ENCODE peak calls at places on chromosome X, in ten cellular contexts. K, D, C, M, R, T, P, Z, S and A are unnamed samples.

GRCh38 chrX:64229145-64229544 is 1.3 kb downstream of the ASB12 start:
- DNase-seq in K (no peak), D (no peak), C (no peak), M (no peak), R (no peak), T (no peak), P (no peak), Z (no peak), S (no peak), A (no peak)

GRCh38 chrX:44705817-44706551 is 137.8 kb upstream of the DUSP21 start:
- DNase-seq in K (no peak), D (no peak), C (no peak), M (no peak), R (no peak), T (no peak), P (no peak), Z (no peak), S (no peak), A (no peak)

GRCh38 chrX:149497626-149498025 is 7.5 kb downstream of the IDS start:
- DNase-seq in K (no peak), D (no peak), C (no peak), M (no peak), R (no peak), T (no peak), P (no peak), Z (no peak), S (peak; percentile 87), A (no peak)

GRCh38 chrX:134623293-134624045 is 34.8 kb downstream of the PLAC1 start:
- DNase-seq in K (no peak), D (no peak), C (no peak), M (no peak), R (no peak), T (no peak), P (no peak), Z (no peak), S (no peak), A (no peak)

GRCh38 chrX:31423575-31424284 is 351.9 kb upstream of the FTHL17 start:
- DNase-seq in K (no peak), D (no peak), C (no peak), M (peak; percentile 2), R (no peak), T (peak; percentile 23), P (no peak), Z (no peak), S (peak; percentile 33), A (no peak)

GRCh38 chrX:100663651-100664050 is 19.7 kb downstream of the SRPX2 start:
- DNase-seq in K (no peak), D (no peak), C (no peak), M (no peak), R (no peak), T (no peak), P (no peak), Z (no peak), S (peak; percentile 42), A (no peak)

GRCh38 chrX:15233416-15234015 is 36.4 kb downstream of the ASB9 start:
- DNase-seq in K (no peak), D (no peak), C (no peak), M (no peak), R (no peak), T (no peak), P (no peak), Z (no peak), S (no peak), A (no peak)

GRCh38 chrX:48466696-48467095 is 3.4 kb downstream of the SLC38A5 start:
- DNase-seq in K (no peak), D (no peak), C (no peak), M (no peak), R (no peak), T (no peak), P (no peak), Z (no peak), S (no peak), A (peak; percentile 20)

GRCh38 chrX:25049347-25049746 is 33.6 kb upstream of the ARX start:
- DNase-seq in K (no peak), D (no peak), C (no peak), M (no peak), R (no peak), T (no peak), P (no peak), Z (no peak), S (no peak), A (no peak)

GRCh38 chrX:44503550-44503949 is 39.1 kb downstream of the FUNDC1 start:
- DNase-seq in K (no peak), D (no peak), C (no peak), M (no peak), R (no peak), T (no peak), P (no peak), Z (no peak), S (peak; percentile 42), A (no peak)

GRCh38 chrX:109274806-109275205 is 207.1 kb downstream of the GUCY2F start:
- DNase-seq in K (no peak), D (no peak), C (no peak), M (no peak), R (no peak), T (no peak), P (no peak), Z (no peak), S (no peak), A (no peak)

GRCh38 chrX:77404318-77404878 is 42.8 kb upstream of the FGF16 start:
- DNase-seq in K (no peak), D (no peak), C (no peak), M (no peak), R (no peak), T (no peak), P (no peak), Z (no peak), S (no peak), A (no peak)

GRCh38 chrX:105837227-105837626 is 14.9 kb downstream of the NRK start:
- DNase-seq in K (no peak), D (no peak), C (peak; percentile 55), M (no peak), R (no peak), T (no peak), P (no peak), Z (no peak), S (peak; percentile 78), A (no peak)